ENCODE peak calls at places on chromosome 3, in seven cellular contexts. J is astrocyte of the spinal cord, W is AG09309, H is left lung, X is WTC11, R is endothelial cell, Y is RWPE1. U is an unnamed sample.

GRCh38 chr3:74122281-74122680 is 492.2 kb downstream of the CNTN3 start:
- DNase-seq in X (no peak), R (no peak), W (no peak), H (no peak), Y (no peak), J (peak; percentile 13), U (no peak)

GRCh38 chr3:177574232-177574856 is 377.1 kb upstream of the TBL1XR1 start:
- DNase-seq in H (peak; percentile 59), J (peak; percentile 83), X (peak; percentile 35), R (no peak), Y (no peak), W (no peak), U (no peak)

GRCh38 chr3:26104856-26105255 is 315.0 kb downstream of the OXSM start:
- DNase-seq in R (no peak), X (no peak), H (no peak), J (no peak), W (no peak), Y (no peak), U (no peak)

GRCh38 chr3:19539488-19540395 is 391.4 kb downstream of the KCNH8 start:
- DNase-seq in R (no peak), X (no peak), Y (no peak), H (no peak), W (no peak), J (no peak), U (no peak)

GRCh38 chr3:172270767-172271166 is 177.5 kb downstream of the GHSR start:
- DNase-seq in R (no peak), X (no peak), W (no peak), Y (no peak), J (no peak), H (no peak), U (no peak)

GRCh38 chr3:33071946-33072345 is 25.0 kb downstream of the GLB1 start:
- DNase-seq in H (no peak), W (no peak), R (no peak), X (no peak), Y (no peak), J (no peak), U (no peak)

GRCh38 chr3:8318002-8318649 is 183.5 kb upstream of the LMCD1 start:
- DNase-seq in H (no peak), X (no peak), R (no peak), Y (no peak), J (peak; percentile 38), W (peak; percentile 7), U (no peak)

GRCh38 chr3:121951291-121951690 is 57.1 kb downstream of the SLC15A2 start:
- DNase-seq in X (no peak), H (no peak), Y (no peak), R (no peak), J (no peak), W (no peak), U (no peak)

GRCh38 chr3:146468234-146468931 is 978 bp downstream of the PLSCR2 start:
- DNase-seq in R (no peak), X (no peak), J (no peak), Y (no peak), W (no peak), H (no peak), U (no peak)

GRCh38 chr3:137020315-137020714 is 62.5 kb downstream of the IL20RB start:
- DNase-seq in J (no peak), H (no peak), W (no peak), R (no peak), X (no peak), Y (no peak), U (no peak)

GRCh38 chr3:119700269-119700919 is 2.4 kb upstream of the CFAP91 start:
- DNase-seq in Y (no peak), H (no peak), W (no peak), J (no peak), X (no peak), R (no peak), U (no peak)

GRCh38 chr3:140552403-140552802 is 125.5 kb upstream of the TRIM42 start:
- DNase-seq in H (no peak), R (no peak), J (no peak), W (no peak), X (no peak), Y (peak; percentile 10), U (no peak)

GRCh38 chr3:56860351-56860750 is 58.6 kb upstream of the ARHGEF3 start:
- DNase-seq in W (no peak), J (no peak), X (no peak), H (no peak), R (no peak), Y (no peak), U (no peak)

GRCh38 chr3:56860948-56861347 is 59.2 kb upstream of the ARHGEF3 start:
- DNase-seq in W (no peak), H (no peak), Y (no peak), J (no peak), X (no peak), R (no peak), U (no peak)

GRCh38 chr3:56864090-56864489 is 62.3 kb upstream of the ARHGEF3 start:
- DNase-seq in J (no peak), Y (no peak), W (no peak), X (no peak), R (no peak), H (no peak), U (no peak)

GRCh38 chr3:56862352-56863062 is 60.8 kb upstream of the ARHGEF3 start:
- DNase-seq in Y (peak; percentile 34), X (no peak), W (peak; percentile 33), R (no peak), J (peak; percentile 88), H (no peak), U (no peak)

DNA sequence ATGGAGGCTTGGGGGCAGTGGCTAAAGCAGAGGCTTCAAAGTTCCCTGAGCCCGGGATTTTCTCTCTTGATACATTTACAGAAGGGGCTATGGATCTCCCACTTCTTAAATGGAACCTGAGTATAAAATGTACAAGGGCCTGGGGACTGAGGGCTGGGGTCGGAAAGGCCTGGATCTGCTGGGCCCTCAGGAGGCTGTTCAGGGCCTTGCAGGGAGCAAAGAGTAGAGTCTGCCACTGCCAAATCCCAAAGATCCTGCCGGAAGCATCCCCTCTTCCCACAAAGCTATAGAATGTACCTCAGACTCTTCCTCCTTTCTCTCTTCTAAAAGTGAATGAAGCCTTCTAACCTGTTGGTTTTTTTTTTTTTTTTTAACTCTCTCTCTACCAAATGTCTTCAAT is 59.8 kb upstream of the ARHGEF3 start:
- DNase-seq in J (no peak), X (no peak), W (no peak), R (no peak), H (no peak), Y (no peak), U (no peak)
- TF ChIP-seq CTCF in J (no peak), X (no peak), W (no peak), R (no peak), H (no peak), Y (no peak), U (no peak)

DNA sequence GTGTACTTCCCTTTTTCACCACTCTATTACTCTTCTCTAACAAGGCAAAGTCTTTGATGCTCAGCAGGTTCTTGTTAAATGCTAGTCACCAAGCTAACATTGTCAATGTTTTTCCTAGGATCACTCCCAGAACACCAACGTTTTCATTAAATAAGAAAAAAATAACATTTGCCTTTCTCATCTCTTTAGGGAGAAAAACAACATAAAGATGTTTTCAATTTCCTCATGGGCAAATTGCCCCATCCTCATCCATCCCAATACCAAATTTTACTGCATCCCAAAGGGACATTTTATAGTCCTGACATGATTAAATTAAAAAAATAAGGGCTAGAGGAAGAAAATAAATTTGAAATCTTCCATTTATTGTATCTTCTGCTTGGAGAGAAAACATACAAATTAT is 106.5 kb downstream of the SUCNR1 start:
- DNase-seq in Y (no peak), J (no peak), H (no peak), R (no peak), X (no peak), W (peak; percentile 28), U (no peak)
- TF ChIP-seq CTCF in Y (no peak), J (no peak), H (no peak), R (no peak), X (no peak), W (no peak), U (no peak)

DNA sequence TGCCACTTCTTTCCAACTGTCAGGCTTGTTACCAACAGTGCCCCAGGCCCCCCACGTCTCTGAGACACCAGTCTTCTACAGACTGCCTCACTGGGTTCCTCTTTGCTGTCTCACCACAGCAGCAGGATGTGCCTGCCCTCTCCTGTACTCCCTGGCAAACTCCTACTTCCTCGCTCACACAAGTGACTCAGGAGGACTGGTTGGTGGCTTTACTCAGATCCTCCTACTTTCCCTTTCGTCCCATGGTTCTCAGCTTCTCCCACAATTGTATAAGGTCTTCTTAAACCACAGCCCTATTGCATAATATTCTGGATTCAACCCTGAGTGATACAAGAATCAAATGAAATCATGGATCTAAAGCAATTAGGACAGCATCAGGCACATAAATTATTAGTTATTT is 246.6 kb upstream of the PROK2 start:
- DNase-seq in X (no peak), H (peak; percentile 60), W (peak; percentile 61), J (no peak), R (no peak), Y (no peak), U (no peak)
- TF ChIP-seq CTCF in X (no peak), H (no peak), W (peak; percentile 31), J (no peak), R (no peak), Y (no peak), U (no peak)

GRCh38 chr3:188687389-188687788 is 484.4 kb upstream of the TPRG1 start:
- DNase-seq in W (peak; percentile 88), H (peak; percentile 34), R (peak; percentile 10), J (peak; percentile 83), X (peak; percentile 23), Y (no peak), U (no peak)
- TF ChIP-seq CTCF in W (peak; percentile 64), H (no peak), R (no peak), J (peak; percentile 47), X (no peak), Y (no peak), U (peak; percentile 70)

GRCh38 chr3:134348524-134348923 is 25.7 kb downstream of the AMOTL2 start:
- DNase-seq in W (no peak), J (no peak), Y (no peak), R (no peak), X (peak; percentile 5), H (peak; percentile 58), U (peak; percentile 65)
- TF ChIP-seq CTCF in W (no peak), J (no peak), Y (no peak), R (no peak), X (no peak), H (no peak), U (no peak)

GRCh38 chr3:194749631-194750271 is 64.1 kb downstream of the FAM43A start:
- DNase-seq in R (no peak), Y (no peak), X (no peak), W (no peak), H (no peak), J (peak; percentile 30), U (no peak)
- TF ChIP-seq CTCF in R (no peak), Y (no peak), X (no peak), W (no peak), H (no peak), J (no peak), U (no peak)

DNA sequence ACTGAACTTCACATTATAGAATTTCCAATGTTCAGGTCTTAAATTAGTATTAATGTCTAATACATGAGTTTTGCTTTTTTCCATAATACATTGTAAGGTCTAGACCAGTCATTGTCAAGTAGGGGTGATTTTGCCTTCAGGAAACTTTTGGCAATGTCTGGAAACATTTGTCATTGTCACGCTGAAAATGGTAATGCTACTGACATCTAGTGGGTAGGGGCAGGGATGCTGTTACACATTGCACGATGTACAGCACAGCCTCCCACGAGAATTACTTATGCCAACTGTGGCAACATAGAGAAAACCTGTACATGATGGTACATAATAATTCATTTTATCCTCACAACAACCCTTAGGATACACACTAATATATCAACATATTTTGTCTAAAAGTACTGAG is 384.1 kb downstream of the CADM2 start:
- DNase-seq in R (peak; percentile 44), H (no peak), X (no peak), W (no peak), J (no peak), Y (peak; percentile 1), U (no peak)
- TF ChIP-seq CTCF in R (no peak), H (no peak), X (no peak), W (no peak), J (peak; percentile 17), Y (peak; percentile 25), U (peak; percentile 78)

U was measured in chondrocyte.